ENCODE peak calls at places on chromosome 15, in six cellular contexts. T is mucosa of descending colon; P is left cardiac atrium; R is T-helper 17 cell; H is CD8-positive, alpha-beta memory T cell; U is D341Med. Q is an unnamed sample.

GRCh38 chr15:34708422-34708821 is 46.4 kb downstream of the GJD2 start:
- DNase-seq in P (no peak), H (no peak), U (peak; percentile 63), T (no peak), R (no peak), Q (peak; percentile 74)

GRCh38 chr15:60535265-60535664 is 56.3 kb upstream of the ICE2 start:
- DNase-seq in U (no peak), T (no peak), H (no peak), P (no peak), R (no peak), Q (no peak)

GRCh38 chr15:82810061-82810862 is 834 bp downstream of the WHAMM start:
- DNase-seq in P (peak; percentile 44), U (peak; percentile 79), T (peak; percentile 65), H (peak; percentile 8), R (peak; percentile 15), Q (peak; percentile 35)

GRCh38 chr15:37099321-37100108 is 834 bp downstream of the MEIS2 start:
- DNase-seq in T (no peak), H (no peak), U (no peak), P (no peak), R (no peak), Q (peak; percentile 67)

GRCh38 chr15:39248204-39248603 is 332.7 kb upstream of the THBS1 start:
- DNase-seq in T (no peak), P (peak; percentile 36), U (no peak), R (no peak), H (no peak), Q (no peak)

GRCh38 chr15:50523736-50524318 is 22.6 kb downstream of the USP50 start:
- DNase-seq in R (no peak), H (no peak), U (no peak), P (no peak), T (no peak), Q (no peak)

GRCh38 chr15:36901012-36901411 is 199.3 kb downstream of the MEIS2 start:
- DNase-seq in H (no peak), T (no peak), R (no peak), P (no peak), U (no peak), Q (no peak)

GRCh38 chr15:85007741-85008140 is 26.1 kb downstream of the PDE8A start:
- DNase-seq in R (no peak), P (no peak), H (no peak), T (no peak), U (no peak), Q (no peak)

GRCh38 chr15:63111481-63111880 is 10.2 kb upstream of the LACTB start:
- DNase-seq in R (no peak), T (no peak), H (no peak), U (no peak), P (no peak), Q (no peak)

GRCh38 chr15:98138910-98139309 is 178.4 kb downstream of the ARRDC4 start:
- DNase-seq in P (no peak), T (no peak), R (no peak), H (no peak), U (no peak), Q (no peak)

GRCh38 chr15:59904450-59904979 is 99.6 kb upstream of the FOXB1 start:
- DNase-seq in U (no peak), R (no peak), H (no peak), P (no peak), T (no peak), Q (no peak)

GRCh38 chr15:94346272-94346671 is 114.9 kb downstream of the MCTP2 start:
- DNase-seq in U (no peak), R (no peak), P (no peak), T (no peak), H (no peak), Q (no peak)

GRCh38 chr15:92098869-92099268 is 245.4 kb downstream of the SLCO3A1 start:
- DNase-seq in U (no peak), T (no peak), P (no peak), R (no peak), H (no peak), Q (peak; percentile 98)

GRCh38 chr15:88865498-88866099 is 29.7 kb downstream of the HAPLN3 start:
- DNase-seq in P (no peak), U (no peak), H (no peak), T (no peak), R (no peak), Q (no peak)

GRCh38 chr15:59372352-59373211 is at the start of gene MYO1E:
- DNase-seq in T (peak; percentile 90), R (no peak), U (peak; percentile 86), P (peak; percentile 87), H (no peak), Q (peak; percentile 98)

GRCh38 chr15:82680200-82681102 is 29.2 kb downstream of the AP3B2 start:
- DNase-seq in T (peak; percentile 87), P (peak; percentile 39), R (peak; percentile 69), U (no peak), H (peak; percentile 69), Q (no peak)

GRCh38 chr15:63373866-63374548 is 7.6 kb downstream of the CA12 start:
- DNase-seq in T (no peak), H (no peak), P (no peak), U (no peak), R (no peak), Q (no peak)

GRCh38 chr15:79942656-79943481 is 28.1 kb downstream of the BCL2A1 start:
- DNase-seq in R (no peak), U (no peak), T (no peak), H (no peak), P (no peak), Q (no peak)

GRCh38 chr15:61994216-61994615 is 66.0 kb downstream of the VPS13C start:
- DNase-seq in R (no peak), U (no peak), H (no peak), T (no peak), P (no peak), Q (no peak)

GRCh38 chr15:95682129-95682528 is 648.4 kb upstream of the NR2F2 start:
- DNase-seq in P (no peak), U (no peak), R (no peak), T (no peak), H (no peak), Q (no peak)

GRCh38 chr15:98567951-98568350 is 80.4 kb upstream of the IGF1R start:
- DNase-seq in R (no peak), H (no peak), P (no peak), T (no peak), U (no peak), Q (no peak)

GRCh38 chr15:64430000-64430735 is 30.2 kb upstream of the ZNF609 start:
- DNase-seq in U (no peak), R (peak; percentile 9), T (no peak), H (peak; percentile 9), P (peak; percentile 27), Q (peak; percentile 21)